ENCODE peak calls at places on chromosome 20, in five cellular contexts. H is lung, Y is upper lobe of left lung, L is endothelial cell of umbilical vein, N is adrenal gland. U is an unnamed sample. For H3K9me3 and H3K27me3, the result is how much of the 10 kb centered on the place peaks cover.

GRCh38 chr20:45008521-45009049 is 42.3 kb downstream of the STK4 start:
- DNase-seq in N (no peak), Y (no peak), L (no peak), H (no peak), U (no peak)

GRCh38 chr20:2103454-2104153 is 2.0 kb downstream of the STK35 start:
- DNase-seq in L (no peak), Y (no peak), N (no peak), H (no peak), U (no peak)

GRCh38 chr20:36644032-36644712 is 1.8 kb downstream of the SLA2 start:
- DNase-seq in Y (no peak), L (no peak), N (no peak), H (no peak), U (peak)

GRCh38 chr20:32681175-32682084 is 7.7 kb upstream of the C20orf203 start:
- DNase-seq in H (no peak), Y (no peak), L (peak), N (no peak), U (peak)

GRCh38 chr20:46701556-46701955 is 7.9 kb upstream of the SLC2A10 start:
- DNase-seq in N (no peak), Y (no peak), L (no peak), H (no peak), U (no peak)

GRCh38 chr20:2709205-2709981 is 16.8 kb downstream of the EBF4 start:
- DNase-seq in L (no peak), H (peak), N (no peak), Y (peak), U (no peak)

GRCh38 chr20:47792021-47792618 is 6.8 kb upstream of the SULF2 start:
- DNase-seq in N (peak), Y (no peak), L (peak), H (peak), U (no peak)

GRCh38 chr20:61045876-61046585 is 206.0 kb upstream of the CDH4 start:
- DNase-seq in Y (no peak), L (no peak), H (no peak), N (no peak), U (no peak)

GRCh38 chr20:19672498-19672897 is 85.6 kb upstream of the RIN2 start:
- DNase-seq in L (peak), H (no peak), Y (no peak), N (no peak), U (peak)

GRCh38 chr20:10557685-10558084 is 116.1 kb downstream of the JAG1 start:
- DNase-seq in N (no peak), L (no peak), Y (no peak), H (no peak), U (no peak)

GRCh38 chr20:11054266-11055025 is 380.6 kb upstream of the JAG1 start:
- DNase-seq in L (no peak), N (no peak), Y (no peak), H (no peak), U (no peak)

GRCh38 chr20:2691663-2692035 is 931 bp upstream of the EBF4 start:
- DNase-seq in N (no peak), L (no peak), Y (no peak), H (no peak), U (no peak)

GRCh38 chr20:46123482-46124245 is 5.5 kb downstream of the CD40 start:
- DNase-seq in L (no peak), N (no peak), Y (no peak), H (no peak), U (no peak)

GRCh38 chr20:63547484-63548480 is at the start of gene SRMS:
- DNase-seq in Y (peak), L (no peak), N (no peak), H (no peak), U (no peak)

GRCh38 chr20:710762-711120 is 35.1 kb upstream of the SCRT2 start:
- DNase-seq in L (no peak), N (no peak), H (no peak), Y (no peak), U (no peak)

GRCh38 chr20:711526-711925 is 35.9 kb upstream of the SCRT2 start:
- DNase-seq in N (no peak), H (no peak), Y (no peak), L (no peak), U (no peak)

GRCh38 chr20:717817-718216 is 42.2 kb upstream of the SCRT2 start:
- DNase-seq in L (no peak), H (no peak), N (no peak), Y (no peak), U (no peak)

GRCh38 chr20:717271-717670 is 41.7 kb upstream of the SCRT2 start:
- DNase-seq in H (no peak), Y (no peak), L (no peak), N (no peak), U (no peak)

GRCh38 chr20:714453-714852 is 38.9 kb upstream of the SCRT2 start:
- DNase-seq in N (no peak), Y (no peak), L (no peak), H (no peak), U (no peak)
- H3K9me3 ChIP-seq in N (under half), Y (under half), L (under half), H (under half), U (under half)

GRCh38 chr20:709864-710761 is 34.5 kb upstream of the SCRT2 start:
- DNase-seq in Y (peak), H (no peak), L (no peak), N (no peak), U (no peak)

GRCh38 chr20:706366-706885 is 30.8 kb upstream of the SCRT2 start:
- DNase-seq in N (no peak), Y (no peak), H (no peak), L (no peak), U (no peak)

GRCh38 chr20:707711-708110 is 32.1 kb upstream of the SCRT2 start:
- DNase-seq in H (no peak), L (no peak), Y (no peak), N (no peak), U (no peak)

GRCh38 chr20:709421-709820 is 33.8 kb upstream of the SCRT2 start:
- DNase-seq in L (no peak), Y (no peak), N (peak), H (no peak), U (peak)

DNA sequence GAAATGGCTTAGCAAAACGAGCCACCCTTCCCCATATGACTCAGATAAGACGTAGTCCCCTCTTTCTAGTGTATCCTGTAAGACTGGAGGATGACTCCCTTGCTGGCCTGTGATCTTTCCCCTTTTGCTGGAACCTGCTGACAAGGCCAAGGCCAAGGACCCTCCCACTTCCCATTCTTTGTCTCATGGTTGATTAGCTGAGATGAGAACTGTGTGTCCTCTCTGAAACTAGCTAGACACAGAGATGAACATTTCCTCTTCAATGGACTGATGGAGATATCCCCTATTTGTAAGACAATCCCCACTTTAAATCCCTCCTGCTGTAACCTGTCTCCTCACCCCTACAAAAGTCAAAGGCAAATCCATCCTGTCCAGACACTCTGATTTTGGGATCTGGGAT is 33.4 kb upstream of the SCRT2 start:
- DNase-seq in H (no peak), N (no peak), L (no peak), Y (no peak), U (no peak)
- H3K27me3 ChIP-seq in H (under half), N (under half), L (under half), Y (under half), U (under half)

GRCh38 chr20:58109126-58109880 is 119.2 kb downstream of the ANKRD60 start:
- DNase-seq in Y (no peak), H (peak), N (no peak), L (no peak), U (peak)

GRCh38 chr20:58111340-58112016 is 117.0 kb downstream of the ANKRD60 start:
- DNase-seq in Y (peak), N (no peak), L (no peak), H (peak), U (no peak)

GRCh38 chr20:58113706-58114105 is 114.7 kb downstream of the ANKRD60 start:
- DNase-seq in H (peak), L (no peak), N (no peak), Y (no peak), U (no peak)

GRCh38 chr20:58109918-58110635 is 118.4 kb downstream of the ANKRD60 start:
- DNase-seq in H (no peak), Y (no peak), L (no peak), N (no peak), U (no peak)

GRCh38 chr20:58112017-58112781 is 116.3 kb downstream of the ANKRD60 start:
- DNase-seq in H (peak), Y (no peak), N (no peak), L (no peak), U (no peak)
- H3K27ac ChIP-seq in H (no peak), Y (no peak), N (no peak), L (no peak), U (no peak)

DNA sequence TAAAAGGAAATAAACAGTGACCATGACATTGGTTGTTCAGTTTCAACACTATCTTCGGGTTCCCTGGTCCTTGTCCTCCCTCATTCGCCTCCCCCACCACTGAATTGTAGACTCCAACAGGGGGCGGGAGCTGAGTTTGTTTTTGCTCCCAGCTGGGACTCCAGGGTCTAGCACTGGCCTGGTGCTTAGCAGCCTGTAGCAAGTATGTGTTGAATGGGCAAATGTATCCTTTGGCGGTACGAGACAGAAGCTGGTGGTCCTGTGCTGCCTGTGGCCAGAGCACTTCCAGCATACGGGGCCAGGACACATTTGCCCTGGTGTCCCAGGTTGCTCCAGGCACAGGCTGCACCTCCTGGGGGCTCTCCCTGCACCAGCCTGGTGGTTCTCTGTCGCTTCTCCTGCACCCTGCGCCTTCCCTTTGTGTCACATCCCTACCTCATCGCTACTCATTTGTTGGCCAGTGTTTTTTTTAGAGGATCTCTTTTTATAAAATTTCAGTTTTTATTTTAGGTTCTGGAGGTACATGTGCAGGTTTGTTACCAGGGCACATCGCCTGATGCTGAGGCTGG is 40.1 kb downstream of the PHACTR3 start:
- DNase-seq in Y (no peak), N (no peak), L (no peak), H (peak), U (no peak)
- H3K9me3 ChIP-seq in Y (under half), N (under half), L (under half), H (under half), U (under half)